ENCODE peak calls at places on chromosome 18, in five cellular contexts. S is upper lobe of right lung, A is pancreas, X is iPS DF 6.9, Y is heart right ventricle. B is an unnamed sample.

GRCh38 chr18:49854681-49855080 is 41.3 kb upstream of the ACAA2 start:
- DNase-seq in Y (no peak), A (no peak), X (no peak), S (no peak), B (no peak)

GRCh38 chr18:26757263-26758019 is 108.1 kb downstream of the AQP4 start:
- DNase-seq in X (no peak), A (peak), Y (no peak), S (no peak), B (no peak)

GRCh38 chr18:60861575-60861974 is 471.7 kb upstream of the CDH20 start:
- DNase-seq in X (no peak), Y (no peak), S (no peak), A (no peak), B (no peak)

GRCh38 chr18:50009772-50010171 is 185.2 kb downstream of the MYO5B start:
- DNase-seq in S (peak), X (peak), A (peak), Y (peak), B (peak)

GRCh38 chr18:63162271-63163014 is 157.1 kb downstream of the BCL2 start:
- DNase-seq in S (peak), Y (no peak), A (no peak), X (no peak), B (no peak)

GRCh38 chr18:44579028-44579692 is 101.5 kb upstream of the SETBP1 start:
- DNase-seq in A (no peak), Y (no peak), S (no peak), X (peak), B (no peak)

GRCh38 chr18:48860276-48861180 is 90.2 kb downstream of the SMAD7 start:
- DNase-seq in A (no peak), X (no peak), Y (no peak), S (no peak), B (no peak)

GRCh38 chr18:27244259-27244658 is 59.2 kb upstream of the CHST9 start:
- DNase-seq in Y (no peak), X (no peak), S (no peak), A (no peak), B (no peak)

GRCh38 chr18:24735504-24736243 is 275.2 kb downstream of the HRH4 start:
- DNase-seq in S (no peak), X (no peak), A (no peak), Y (no peak), B (no peak)

GRCh38 chr18:50994031-50994430 is 26.2 kb downstream of the ELAC1 start:
- DNase-seq in X (no peak), Y (no peak), S (no peak), A (no peak), B (no peak)

GRCh38 chr18:49845629-49846252 is 32.4 kb upstream of the ACAA2 start:
- DNase-seq in Y (no peak), X (no peak), A (no peak), S (no peak), B (no peak)

GRCh38 chr18:31632356-31632755 is 40.7 kb downstream of the TTR start:
- DNase-seq in A (no peak), Y (no peak), X (no peak), S (no peak), B (no peak)

GRCh38 chr18:49178736-49179135 is 228.0 kb upstream of the SMAD7 start:
- DNase-seq in X (no peak), S (no peak), Y (no peak), A (peak), B (no peak)

GRCh38 chr18:49691177-49691608 is 122.1 kb downstream of the ACAA2 start:
- DNase-seq in A (no peak), X (no peak), Y (no peak), S (no peak), B (no peak)

GRCh38 chr18:44729631-44730101 is 49.0 kb downstream of the SETBP1 start:
- DNase-seq in X (no peak), S (no peak), Y (no peak), A (no peak), B (no peak)

DNA sequence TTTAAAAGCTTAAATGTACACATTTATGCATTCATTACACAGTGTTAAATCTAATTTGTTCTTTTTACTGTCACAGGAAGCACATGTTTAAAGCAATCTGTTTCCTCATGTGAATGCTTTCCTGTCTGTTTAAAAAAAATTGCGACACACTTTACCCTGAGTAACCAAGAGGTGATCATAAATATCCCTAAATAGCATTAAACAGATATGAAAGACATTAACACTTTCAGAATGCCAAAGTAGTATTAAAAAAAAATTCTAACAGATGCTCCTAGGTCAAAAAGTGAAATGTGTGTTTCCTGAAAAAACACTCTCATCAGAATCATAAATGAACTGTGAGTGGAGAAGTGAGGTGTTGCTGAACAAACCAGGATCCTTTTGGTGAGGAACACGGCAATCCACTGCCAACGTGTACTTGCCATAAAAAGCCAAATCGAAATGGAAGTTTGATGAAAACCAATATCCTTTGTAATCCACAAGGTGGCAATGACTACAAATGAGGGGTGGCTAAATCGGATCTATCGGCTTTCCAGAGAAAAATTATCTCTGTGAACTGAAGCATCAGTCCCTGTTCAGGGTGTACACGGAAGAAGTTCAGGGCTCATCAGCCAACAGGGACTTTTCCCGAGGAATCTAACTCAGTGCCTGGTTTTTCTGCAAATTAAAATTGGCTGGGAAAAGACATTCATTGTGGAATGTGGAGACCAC is 248.9 kb downstream of the TCF4 start:
- DNase-seq in X (no peak), S (no peak), A (no peak), Y (no peak), B (no peak)
- H3K27ac ChIP-seq in X (no peak), S (peak), A (no peak), Y (peak), B (no peak)

GRCh38 chr18:70181725-70182124 is 23.8 kb downstream of the RTTN start:
- DNase-seq in A (no peak), X (no peak), S (no peak), Y (no peak), B (no peak)

GRCh38 chr18:70182548-70182947 is 22.9 kb downstream of the RTTN start:
- DNase-seq in S (no peak), X (no peak), A (no peak), Y (no peak), B (no peak)

GRCh38 chr18:70183441-70183840 is 22.0 kb downstream of the RTTN start:
- DNase-seq in X (no peak), A (no peak), Y (no peak), S (no peak), B (no peak)

GRCh38 chr18:70176537-70176936 is 28.9 kb downstream of the RTTN start:
- DNase-seq in S (no peak), X (no peak), Y (no peak), A (no peak), B (no peak)

DNA sequence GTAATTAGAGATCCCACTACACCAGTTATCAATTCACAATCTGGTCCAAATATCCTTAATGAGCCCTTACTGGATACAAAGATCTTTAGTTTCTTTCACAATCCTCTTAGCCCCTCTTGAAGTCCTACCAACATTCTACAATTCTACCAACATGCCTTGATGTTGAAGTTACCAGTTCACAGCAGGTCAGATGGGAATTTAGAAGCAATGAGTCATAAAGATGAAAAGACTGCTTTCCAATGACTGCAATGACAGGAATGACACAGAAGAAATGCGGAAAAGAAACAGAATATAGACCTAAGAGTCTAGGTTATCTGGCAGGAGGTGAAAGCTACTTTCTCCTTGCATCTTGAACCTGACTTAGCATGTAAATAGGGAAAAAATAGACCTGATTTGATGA is 24.5 kb downstream of the RTTN start:
- DNase-seq in A (no peak), X (no peak), S (no peak), Y (no peak), B (no peak)
- H3K27ac ChIP-seq in A (no peak), X (no peak), S (no peak), Y (no peak), B (no peak)

GRCh38 chr18:22560797-22561196 is 143.1 kb upstream of the CTAGE1 start:
- DNase-seq in A (no peak), S (no peak), X (no peak), Y (no peak), B (no peak)
- H3K27ac ChIP-seq in A (no peak), S (no peak), X (no peak), Y (peak), B (no peak)

DNA sequence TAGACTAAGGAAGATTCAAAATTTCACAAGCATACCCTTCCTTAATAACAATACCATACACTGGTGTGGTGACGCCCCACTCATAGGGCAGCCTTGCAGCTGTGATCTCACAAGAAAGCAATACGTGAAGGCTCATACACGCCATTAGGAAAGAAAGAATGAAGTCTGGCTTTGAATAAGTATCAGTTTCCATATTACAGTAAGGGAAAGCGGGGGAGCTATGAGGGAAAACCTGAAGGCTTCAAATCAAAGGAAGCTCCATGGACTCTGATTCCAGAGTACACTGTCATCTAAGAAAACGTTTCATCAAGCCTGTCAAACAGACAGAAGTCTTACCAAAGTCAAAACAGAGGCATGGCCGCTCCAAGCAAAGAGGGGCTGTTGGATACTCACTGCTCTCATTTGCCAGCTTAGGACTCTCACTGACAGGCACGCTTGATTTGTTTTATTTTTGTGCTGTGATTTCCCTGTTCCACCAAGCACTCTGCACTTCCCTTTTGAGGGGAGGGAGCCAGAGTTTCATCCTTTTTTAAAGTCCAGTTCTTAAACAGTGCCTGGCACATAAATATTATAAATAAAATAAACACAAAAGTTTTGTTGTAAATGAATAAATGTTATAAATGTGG is 221.3 kb downstream of the PIEZO2 start:
- DNase-seq in S (no peak), A (no peak), Y (no peak), X (no peak), B (no peak)
- H3K27ac ChIP-seq in S (no peak), A (no peak), Y (peak), X (no peak), B (no peak)

GRCh38 chr18:54528942-54529376 is 62.1 kb upstream of the DYNAP start:
- DNase-seq in Y (no peak), A (no peak), X (no peak), S (no peak), B (no peak)
- H3K27ac ChIP-seq in Y (no peak), A (no peak), X (peak), S (no peak), B (no peak)

GRCh38 chr18:23213200-23213599 is 77.9 kb downstream of the CABLES1 start:
- DNase-seq in A (no peak), X (no peak), S (no peak), Y (no peak), B (no peak)

GRCh38 chr18:23209796-23210195 is 74.5 kb downstream of the CABLES1 start:
- DNase-seq in X (no peak), S (no peak), Y (no peak), A (no peak), B (no peak)

GRCh38 chr18:23210526-23210925 is 75.2 kb downstream of the CABLES1 start:
- DNase-seq in X (no peak), Y (no peak), S (no peak), A (no peak), B (no peak)

GRCh38 chr18:23212161-23212560 is 76.9 kb downstream of the CABLES1 start:
- DNase-seq in Y (no peak), A (no peak), X (no peak), S (no peak), B (no peak)

GRCh38 chr18:23211146-23211545 is 75.9 kb downstream of the CABLES1 start:
- DNase-seq in S (no peak), Y (no peak), A (no peak), X (no peak), B (no peak)
- H3K27ac ChIP-seq in S (no peak), Y (no peak), A (no peak), X (no peak), B (no peak)

GRCh38 chr18:10939822-10940221 is 209.5 kb downstream of the PIEZO2 start:
- DNase-seq in Y (no peak), X (no peak), S (no peak), A (no peak), B (no peak)

GRCh38 chr18:10935588-10935987 is 213.8 kb downstream of the PIEZO2 start:
- DNase-seq in S (no peak), X (no peak), Y (no peak), A (no peak), B (no peak)

GRCh38 chr18:10938241-10938640 is 211.1 kb downstream of the PIEZO2 start:
- DNase-seq in X (no peak), Y (no peak), A (no peak), S (no peak), B (no peak)

DNA sequence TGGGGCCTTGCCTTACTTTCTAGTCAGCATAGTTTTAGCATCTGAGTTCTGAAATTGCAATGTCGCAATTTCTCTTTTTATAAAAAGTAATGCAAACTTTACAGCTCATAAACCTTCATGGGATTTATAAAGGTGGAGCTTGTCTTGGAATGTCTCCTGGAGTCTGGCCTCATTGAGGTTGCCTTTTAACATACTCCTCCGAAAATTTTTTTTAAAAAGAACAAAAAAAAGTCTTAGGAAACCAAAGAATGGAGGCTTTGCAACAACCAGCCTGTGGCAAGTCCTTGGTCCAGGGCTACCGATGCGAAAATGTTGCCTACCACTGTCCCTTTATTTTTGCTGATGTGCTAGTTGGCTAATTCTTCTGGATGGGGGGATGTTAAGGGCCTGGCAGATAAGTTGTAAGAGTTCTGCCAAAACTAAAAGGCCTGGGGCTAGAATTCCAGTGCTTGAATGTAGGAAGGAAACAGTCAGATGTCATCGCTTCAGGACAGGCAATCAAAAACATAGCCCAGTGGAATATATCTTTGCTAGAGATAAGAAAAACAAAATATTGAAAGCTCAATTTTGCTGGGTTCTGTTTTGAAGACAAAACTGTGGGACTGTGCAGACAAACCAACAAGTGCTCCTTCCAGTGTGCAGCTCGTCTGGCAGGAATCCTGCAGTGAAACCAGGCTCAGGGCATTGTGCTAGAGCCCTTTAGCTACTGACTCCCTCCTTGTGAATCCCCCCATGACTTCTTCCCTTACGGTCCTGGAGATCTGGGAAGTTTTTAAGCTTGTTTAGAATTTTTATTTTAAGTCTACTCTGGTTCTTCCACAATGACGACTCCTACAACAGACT is 212.9 kb downstream of the PIEZO2 start:
- DNase-seq in X (no peak), S (no peak), Y (no peak), A (no peak), B (no peak)
- H3K27ac ChIP-seq in X (no peak), S (no peak), Y (no peak), A (no peak), B (no peak)